ENCODE peak calls at places on chromosomes 16 and 17, in nine cellular contexts. One of them, this sample, is unnamed.

GRCh38 chr16:685967-686366 is 1.8 kb upstream of the JMJD8 start:
- DNase-seq in kidney epithelial cell: no peak
- DNase-seq in cardiac muscle cell: peak; percentile 52
- DNase-seq in endodermal cell: peak; percentile 84
- DNase-seq in AG10803: peak; percentile 40
- DNase-seq in K562: no peak
- DNase-seq in adrenal gland: no peak
- DNase-seq in CD8-positive, alpha-beta T cell: no peak
- DNase-seq in transverse colon: peak; percentile 64
- DNase-seq in this sample: peak; percentile 36

GRCh38 chr16:54936086-54936978 is 5.7 kb downstream of the IRX5 start:
- DNase-seq in kidney epithelial cell: no peak
- DNase-seq in AG10803: peak; percentile 56
- DNase-seq in transverse colon: no peak
- DNase-seq in K562: no peak
- DNase-seq in CD8-positive, alpha-beta T cell: no peak
- DNase-seq in adrenal gland: no peak
- DNase-seq in endodermal cell: peak; percentile 86
- DNase-seq in cardiac muscle cell: peak; percentile 83
- DNase-seq in this sample: peak; percentile 54

GRCh38 chr17:55327225-55328088 is 62.7 kb downstream of the HLF start:
- DNase-seq in CD8-positive, alpha-beta T cell: no peak
- DNase-seq in cardiac muscle cell: no peak
- DNase-seq in endodermal cell: peak; percentile 20
- DNase-seq in kidney epithelial cell: no peak
- DNase-seq in transverse colon: peak; percentile 20
- DNase-seq in adrenal gland: no peak
- DNase-seq in K562: no peak
- DNase-seq in AG10803: no peak
- DNase-seq in this sample: no peak

GRCh38 chr16:77385481-77385880 is 49.4 kb downstream of the ADAMTS18 start:
- DNase-seq in AG10803: no peak
- DNase-seq in transverse colon: no peak
- DNase-seq in kidney epithelial cell: no peak
- DNase-seq in cardiac muscle cell: no peak
- DNase-seq in endodermal cell: no peak
- DNase-seq in K562: no peak
- DNase-seq in adrenal gland: no peak
- DNase-seq in CD8-positive, alpha-beta T cell: no peak
- DNase-seq in this sample: no peak

GRCh38 chr16:24748242-24748641 is 18.8 kb downstream of the TNRC6A start:
- DNase-seq in CD8-positive, alpha-beta T cell: no peak
- DNase-seq in adrenal gland: peak; percentile 56
- DNase-seq in transverse colon: no peak
- DNase-seq in K562: no peak
- DNase-seq in cardiac muscle cell: no peak
- DNase-seq in endodermal cell: no peak
- DNase-seq in AG10803: peak; percentile 91
- DNase-seq in kidney epithelial cell: peak; percentile 86
- DNase-seq in this sample: peak; percentile 91

GRCh38 chr17:81582341-81582740 is 30.2 kb upstream of the FAAP100 start:
- DNase-seq in kidney epithelial cell: no peak
- DNase-seq in endodermal cell: no peak
- DNase-seq in transverse colon: no peak
- DNase-seq in cardiac muscle cell: no peak
- DNase-seq in adrenal gland: no peak
- DNase-seq in K562: no peak
- DNase-seq in CD8-positive, alpha-beta T cell: no peak
- DNase-seq in AG10803: peak; percentile 43
- DNase-seq in this sample: peak; percentile 68

GRCh38 chr17:17784599-17785264 is 52.1 kb downstream of the SREBF1 start:
- DNase-seq in endodermal cell: peak; percentile 82
- DNase-seq in kidney epithelial cell: no peak
- DNase-seq in adrenal gland: no peak
- DNase-seq in AG10803: no peak
- DNase-seq in cardiac muscle cell: no peak
- DNase-seq in K562: peak; percentile 35
- DNase-seq in transverse colon: no peak
- DNase-seq in CD8-positive, alpha-beta T cell: peak; percentile 56
- DNase-seq in this sample: no peak

GRCh38 chr16:75946058-75946457 is 219.8 kb upstream of the CPHXL start:
- DNase-seq in K562: no peak
- DNase-seq in CD8-positive, alpha-beta T cell: no peak
- DNase-seq in AG10803: no peak
- DNase-seq in kidney epithelial cell: no peak
- DNase-seq in transverse colon: no peak
- DNase-seq in endodermal cell: no peak
- DNase-seq in adrenal gland: no peak
- DNase-seq in cardiac muscle cell: no peak
- DNase-seq in this sample: no peak

GRCh38 chr16:56389554-56389953 is 35.8 kb downstream of the AMFR start:
- DNase-seq in kidney epithelial cell: no peak
- DNase-seq in K562: no peak
- DNase-seq in transverse colon: no peak
- DNase-seq in CD8-positive, alpha-beta T cell: no peak
- DNase-seq in adrenal gland: no peak
- DNase-seq in cardiac muscle cell: no peak
- DNase-seq in endodermal cell: no peak
- DNase-seq in AG10803: peak; percentile 97
- DNase-seq in this sample: peak; percentile 98

GRCh38 chr17:16314859-16315258 is 38.4 kb downstream of the CENPV start:
- DNase-seq in AG10803: no peak
- DNase-seq in kidney epithelial cell: no peak
- DNase-seq in endodermal cell: no peak
- DNase-seq in K562: no peak
- DNase-seq in adrenal gland: no peak
- DNase-seq in cardiac muscle cell: no peak
- DNase-seq in CD8-positive, alpha-beta T cell: no peak
- DNase-seq in transverse colon: no peak
- DNase-seq in this sample: no peak

GRCh38 chr17:67280279-67280678 is 35.3 kb upstream of the HELZ start:
- DNase-seq in cardiac muscle cell: no peak
- DNase-seq in CD8-positive, alpha-beta T cell: no peak
- DNase-seq in AG10803: no peak
- DNase-seq in kidney epithelial cell: no peak
- DNase-seq in endodermal cell: no peak
- DNase-seq in transverse colon: no peak
- DNase-seq in K562: no peak
- DNase-seq in adrenal gland: peak; percentile 43
- DNase-seq in this sample: no peak

GRCh38 chr16:50202926-50203624 is 50.0 kb downstream of the TENT4B start:
- DNase-seq in endodermal cell: no peak
- DNase-seq in cardiac muscle cell: peak; percentile 29
- DNase-seq in CD8-positive, alpha-beta T cell: no peak
- DNase-seq in AG10803: peak; percentile 98
- DNase-seq in kidney epithelial cell: peak; percentile 90
- DNase-seq in transverse colon: no peak
- DNase-seq in K562: no peak
- DNase-seq in adrenal gland: no peak
- DNase-seq in this sample: peak; percentile 95

GRCh38 chr17:72609501-72609900 is 483.0 kb downstream of the SLC39A11 start:
- DNase-seq in endodermal cell: no peak
- DNase-seq in transverse colon: peak; percentile 67
- DNase-seq in CD8-positive, alpha-beta T cell: no peak
- DNase-seq in kidney epithelial cell: no peak
- DNase-seq in AG10803: peak; percentile 60
- DNase-seq in K562: no peak
- DNase-seq in cardiac muscle cell: no peak
- DNase-seq in adrenal gland: no peak
- DNase-seq in this sample: peak; percentile 70

GRCh38 chr17:74682442-74683190 is 30.1 kb downstream of the CD300LF start:
- DNase-seq in cardiac muscle cell: no peak
- DNase-seq in adrenal gland: no peak
- DNase-seq in transverse colon: no peak
- DNase-seq in kidney epithelial cell: no peak
- DNase-seq in AG10803: no peak
- DNase-seq in K562: no peak
- DNase-seq in CD8-positive, alpha-beta T cell: no peak
- DNase-seq in endodermal cell: no peak
- DNase-seq in this sample: no peak

GRCh38 chr16:12893050-12893750 is 8.2 kb upstream of the SHISA9 start:
- DNase-seq in endodermal cell: no peak
- DNase-seq in adrenal gland: no peak
- DNase-seq in K562: no peak
- DNase-seq in kidney epithelial cell: no peak
- DNase-seq in CD8-positive, alpha-beta T cell: no peak
- DNase-seq in transverse colon: no peak
- DNase-seq in cardiac muscle cell: no peak
- DNase-seq in AG10803: no peak
- DNase-seq in this sample: no peak
- H3K4me3 ChIP-seq in endodermal cell: no peak overlapping the region
- H3K4me3 ChIP-seq in adrenal gland: no peak overlapping the region
- H3K4me3 ChIP-seq in K562: no peak overlapping the region
- H3K4me3 ChIP-seq in kidney epithelial cell: no peak overlapping the region
- H3K4me3 ChIP-seq in CD8-positive, alpha-beta T cell: no peak overlapping the region
- H3K4me3 ChIP-seq in transverse colon: no peak overlapping the region
- H3K4me3 ChIP-seq in cardiac muscle cell: no peak overlapping the region
- H3K4me3 ChIP-seq in AG10803: no peak overlapping the region
- H3K4me3 ChIP-seq in this sample: no peak overlapping the region

GRCh38 chr17:78852709-78853111 is 12.1 kb upstream of the USP36 start:
- DNase-seq in AG10803: no peak
- DNase-seq in endodermal cell: peak; percentile 78
- DNase-seq in adrenal gland: no peak
- DNase-seq in transverse colon: no peak
- DNase-seq in cardiac muscle cell: no peak
- DNase-seq in CD8-positive, alpha-beta T cell: no peak
- DNase-seq in K562: peak; percentile 58
- DNase-seq in kidney epithelial cell: no peak
- DNase-seq in this sample: no peak
- TF ChIP-seq CTCF in AG10803: no peak
- TF ChIP-seq CTCF in endodermal cell: peak; percentile 43
- TF ChIP-seq CTCF in adrenal gland: no peak
- TF ChIP-seq CTCF in transverse colon: no peak
- TF ChIP-seq CTCF in cardiac muscle cell: peak; percentile 21
- TF ChIP-seq CTCF in CD8-positive, alpha-beta T cell: no peak
- TF ChIP-seq CTCF in K562: peak; percentile 75
- TF ChIP-seq CTCF in kidney epithelial cell: no peak
- TF ChIP-seq CTCF in this sample: no peak

DNA sequence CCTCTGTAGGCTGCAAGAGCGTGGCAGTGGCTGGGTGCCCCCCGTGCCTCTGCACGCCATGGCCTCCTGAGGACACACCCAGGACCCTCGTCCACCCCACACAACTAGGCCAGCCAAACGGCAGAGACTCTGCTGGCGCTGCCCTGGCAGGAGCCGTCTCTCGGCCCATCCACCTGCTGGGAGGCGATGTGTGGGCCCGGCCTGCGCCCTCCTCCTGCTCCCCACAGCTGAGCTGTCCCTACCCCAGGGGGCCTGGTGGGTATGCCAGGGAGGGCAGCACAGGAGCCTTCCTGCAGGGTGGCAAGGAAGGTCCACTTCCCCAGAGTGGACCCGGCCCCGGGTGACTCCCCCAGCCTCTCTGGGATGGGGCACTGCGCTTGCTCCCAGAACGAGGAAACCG is 7.0 kb downstream of the RNF166 start:
- DNase-seq in transverse colon: no peak
- DNase-seq in CD8-positive, alpha-beta T cell: no peak
- DNase-seq in AG10803: no peak
- DNase-seq in endodermal cell: no peak
- DNase-seq in cardiac muscle cell: no peak
- DNase-seq in kidney epithelial cell: no peak
- DNase-seq in K562: no peak
- DNase-seq in adrenal gland: no peak
- DNase-seq in this sample: no peak
- H3K4me3 ChIP-seq in transverse colon: no peak overlapping the region
- H3K4me3 ChIP-seq in CD8-positive, alpha-beta T cell: peak overlapping the region; percentile 95
- H3K4me3 ChIP-seq in AG10803: no peak overlapping the region
- H3K4me3 ChIP-seq in endodermal cell: no peak overlapping the region
- H3K4me3 ChIP-seq in cardiac muscle cell: no peak overlapping the region
- H3K4me3 ChIP-seq in kidney epithelial cell: no peak overlapping the region
- H3K4me3 ChIP-seq in K562: no peak overlapping the region
- H3K4me3 ChIP-seq in adrenal gland: no peak overlapping the region
- H3K4me3 ChIP-seq in this sample: no peak overlapping the region

GRCh38 chr16:49019826-49020401 is 261.7 kb downstream of the CBLN1 start:
- DNase-seq in CD8-positive, alpha-beta T cell: no peak
- DNase-seq in adrenal gland: no peak
- DNase-seq in AG10803: no peak
- DNase-seq in kidney epithelial cell: no peak
- DNase-seq in transverse colon: no peak
- DNase-seq in K562: no peak
- DNase-seq in cardiac muscle cell: no peak
- DNase-seq in endodermal cell: peak; percentile 45
- DNase-seq in this sample: peak; percentile 67
- TF ChIP-seq CTCF in CD8-positive, alpha-beta T cell: no peak
- TF ChIP-seq CTCF in adrenal gland: no peak
- TF ChIP-seq CTCF in AG10803: no peak
- TF ChIP-seq CTCF in kidney epithelial cell: peak; percentile 31
- TF ChIP-seq CTCF in transverse colon: no peak
- TF ChIP-seq CTCF in K562: no peak
- TF ChIP-seq CTCF in cardiac muscle cell: no peak
- TF ChIP-seq CTCF in endodermal cell: no peak
- TF ChIP-seq CTCF in this sample: peak; percentile 22

GRCh38 chr17:29620779-29621500 is 1.8 kb downstream of the CORO6 start:
- DNase-seq in K562: no peak
- DNase-seq in cardiac muscle cell: no peak
- DNase-seq in adrenal gland: no peak
- DNase-seq in CD8-positive, alpha-beta T cell: no peak
- DNase-seq in kidney epithelial cell: no peak
- DNase-seq in endodermal cell: peak; percentile 54
- DNase-seq in transverse colon: no peak
- DNase-seq in AG10803: no peak
- DNase-seq in this sample: no peak
- H3K4me3 ChIP-seq in K562: no peak overlapping the region
- H3K4me3 ChIP-seq in cardiac muscle cell: peak overlapping the region; percentile 70
- H3K4me3 ChIP-seq in adrenal gland: no peak overlapping the region
- H3K4me3 ChIP-seq in CD8-positive, alpha-beta T cell: no peak overlapping the region
- H3K4me3 ChIP-seq in kidney epithelial cell: no peak overlapping the region
- H3K4me3 ChIP-seq in endodermal cell: no peak overlapping the region
- H3K4me3 ChIP-seq in transverse colon: no peak overlapping the region
- H3K4me3 ChIP-seq in AG10803: no peak overlapping the region
- H3K4me3 ChIP-seq in this sample: no peak overlapping the region

GRCh38 chr17:62180772-62181171 is 115.7 kb upstream of the MED13 start:
- DNase-seq in endodermal cell: no peak
- DNase-seq in AG10803: no peak
- DNase-seq in adrenal gland: no peak
- DNase-seq in kidney epithelial cell: no peak
- DNase-seq in transverse colon: no peak
- DNase-seq in K562: no peak
- DNase-seq in cardiac muscle cell: no peak
- DNase-seq in CD8-positive, alpha-beta T cell: no peak
- DNase-seq in this sample: no peak

GRCh38 chr17:62178579-62178978 is 113.5 kb upstream of the MED13 start:
- DNase-seq in adrenal gland: no peak
- DNase-seq in CD8-positive, alpha-beta T cell: no peak
- DNase-seq in kidney epithelial cell: no peak
- DNase-seq in K562: no peak
- DNase-seq in endodermal cell: no peak
- DNase-seq in AG10803: peak; percentile 8
- DNase-seq in cardiac muscle cell: no peak
- DNase-seq in transverse colon: no peak
- DNase-seq in this sample: peak; percentile 24

DNA sequence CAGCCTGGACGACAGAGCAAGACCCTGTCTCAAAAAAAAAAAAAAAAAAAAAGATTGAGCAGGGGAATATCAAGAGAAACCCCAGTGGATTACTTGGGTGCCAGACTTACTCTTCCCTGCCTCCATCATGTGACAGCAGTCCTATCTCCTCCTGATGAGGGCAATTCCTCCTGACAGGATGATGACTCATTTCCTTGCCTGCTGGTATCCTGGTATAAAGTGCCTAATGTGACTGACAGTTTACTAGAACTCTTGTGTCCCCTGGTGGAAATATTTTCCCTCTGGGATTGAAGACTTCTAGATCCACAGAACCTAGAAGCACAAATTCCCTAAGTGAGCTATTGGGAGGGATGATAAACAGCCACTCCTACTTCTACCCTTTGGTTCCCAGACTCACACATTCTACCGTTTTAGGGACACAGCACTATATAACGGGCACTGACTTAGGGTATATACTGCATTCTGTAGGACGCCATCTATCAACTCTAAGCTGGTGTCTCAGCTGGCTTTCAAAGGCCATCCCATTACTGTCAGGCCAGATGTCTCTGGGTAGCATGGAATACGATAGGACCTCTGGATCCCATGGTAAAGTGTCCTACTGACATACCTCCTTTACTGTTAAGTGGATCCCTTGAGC is 114.6 kb upstream of the MED13 start:
- DNase-seq in CD8-positive, alpha-beta T cell: no peak
- DNase-seq in endodermal cell: no peak
- DNase-seq in transverse colon: peak; percentile 27
- DNase-seq in K562: peak; percentile 46
- DNase-seq in kidney epithelial cell: peak; percentile 72
- DNase-seq in adrenal gland: no peak
- DNase-seq in AG10803: peak; percentile 18
- DNase-seq in cardiac muscle cell: no peak
- DNase-seq in this sample: peak; percentile 23
- TF ChIP-seq CTCF in CD8-positive, alpha-beta T cell: no peak
- TF ChIP-seq CTCF in endodermal cell: no peak
- TF ChIP-seq CTCF in transverse colon: peak; percentile 37
- TF ChIP-seq CTCF in K562: peak; percentile 65
- TF ChIP-seq CTCF in kidney epithelial cell: peak; percentile 17
- TF ChIP-seq CTCF in adrenal gland: no peak
- TF ChIP-seq CTCF in AG10803: no peak
- TF ChIP-seq CTCF in cardiac muscle cell: no peak
- TF ChIP-seq CTCF in this sample: no peak

This sample was measured in astrocyte of the spinal cord.